ENCODE peak calls at places on chromosomes 4 and X, in eight cellular contexts. F, U, N, I, H, Q, Y and L are unnamed samples.

GRCh38 chr4:76199664-76200211 is 13.9 kb downstream of the SCARB2 start:
- DNase-seq in I (peak), H (no peak), Q (no peak), F (peak), U (no peak), Y (no peak), N (no peak), L (no peak)

GRCh38 chrX:34656467-34656841 is 631 bp downstream of the TMEM47 start:
- DNase-seq in H (no peak), U (peak), F (no peak), N (peak), Y (peak), Q (no peak), I (no peak), L (no peak)

GRCh38 chrX:74242484-74243138 is 61.4 kb upstream of the ZCCHC13 start:
- DNase-seq in N (no peak), Q (no peak), U (peak), F (no peak), Y (peak), I (no peak), H (no peak), L (no peak)

GRCh38 chr4:40719008-40719623 is 30.6 kb upstream of the NSUN7 start:
- DNase-seq in U (peak), F (no peak), Q (peak), Y (peak), H (peak), N (no peak), I (peak), L (peak)

GRCh38 chr4:96352051-96352517 is 512.2 kb downstream of the PDHA2 start:
- DNase-seq in H (no peak), N (no peak), I (peak), U (peak), Y (no peak), Q (peak), F (no peak), L (no peak)

GRCh38 chrX:69505772-69506616 is 1.9 kb downstream of the NALF2 start:
- DNase-seq in Q (no peak), H (no peak), N (no peak), U (no peak), I (no peak), F (no peak), Y (no peak), L (no peak)

GRCh38 chrX:15547356-15547755 is 46.7 kb downstream of the BMX start:
- DNase-seq in F (no peak), N (no peak), I (no peak), Q (no peak), Y (no peak), H (no peak), U (no peak), L (no peak)

GRCh38 chrX:55161581-55161980 is 58.6 kb upstream of the PAGE5 start:
- DNase-seq in H (no peak), Y (peak), U (no peak), F (no peak), I (no peak), N (no peak), Q (no peak), L (peak)

GRCh38 chr4:173835863-173836262 is 305.8 kb upstream of the HAND2 start:
- DNase-seq in I (no peak), Q (no peak), H (no peak), F (no peak), U (peak), N (peak), Y (peak), L (peak)

GRCh38 chr4:77194366-77194765 is 37.4 kb downstream of the CCNG2 start:
- DNase-seq in Y (no peak), N (no peak), Q (no peak), I (no peak), H (no peak), U (no peak), F (no peak), L (no peak)

GRCh38 chr4:138952405-138952804 is 63.2 kb upstream of the NOCT start:
- DNase-seq in H (no peak), Q (no peak), I (no peak), N (no peak), Y (peak), F (no peak), U (peak), L (no peak)

GRCh38 chr4:52665592-52665991 is 6.5 kb upstream of the USP46 start:
- DNase-seq in I (no peak), Q (no peak), F (no peak), H (no peak), N (no peak), U (no peak), Y (no peak), L (no peak)

GRCh38 chr4:173782660-173783059 is 252.6 kb upstream of the HAND2 start:
- DNase-seq in Q (no peak), Y (no peak), U (no peak), H (no peak), F (no peak), N (no peak), I (no peak), L (no peak)

GRCh38 chr4:125125256-125125655 is 189.5 kb upstream of the FAT4 start:
- DNase-seq in Q (no peak), U (no peak), Y (no peak), N (no peak), I (no peak), F (no peak), H (no peak), L (no peak)

GRCh38 chrX:19332983-19333382 is 10.7 kb upstream of the PDHA1 start:
- DNase-seq in U (no peak), Q (peak), I (no peak), F (no peak), N (peak), H (no peak), Y (peak), L (no peak)

GRCh38 chr4:162162672-162163071 is 1.1 kb downstream of the FSTL5 start:
- DNase-seq in F (no peak), H (no peak), N (no peak), Q (no peak), U (no peak), I (no peak), Y (no peak), L (no peak)

GRCh38 chr4:122899682-122900081 is 22.7 kb downstream of the NUDT6 start:
- DNase-seq in I (no peak), Q (no peak), N (no peak), U (no peak), H (no peak), F (no peak), Y (no peak), L (no peak)

GRCh38 chr4:116489739-116490138 is 595.6 kb downstream of the TRAM1L1 start:
- DNase-seq in F (no peak), Y (no peak), N (no peak), I (no peak), Q (no peak), U (no peak), H (no peak), L (no peak)

GRCh38 chrX:42778096-42778495 is at the start of gene PPP1R2C:
- DNase-seq in F (no peak), N (no peak), H (no peak), Y (no peak), U (no peak), Q (no peak), I (no peak), L (no peak)

GRCh38 chr4:147407261-147408045 is 73.4 kb upstream of the EDNRA start:
- DNase-seq in I (no peak), F (no peak), U (no peak), H (no peak), Q (no peak), N (no peak), Y (peak), L (no peak)